ENCODE peak calls at places on chromosome 2, in eight cellular contexts. H is psoas muscle; J is lung; P is right atrium auricular region; B is WERI-Rb-1; Q is CD4-positive, CD25-positive, alpha-beta regulatory T cell; U is colonic mucosa; N is OCI-LY7. Z is an unnamed sample.

GRCh38 chr2:8536686-8537571 is 144.9 kb upstream of the ID2 start:
- DNase-seq in H (no peak), J (no peak), P (no peak), B (no peak), Q (no peak), U (no peak), N (no peak), Z (no peak)

GRCh38 chr2:162297925-162298552 is 20.4 kb downstream of the IFIH1 start:
- DNase-seq in H (no peak), J (peak; percentile 66), P (no peak), B (peak; percentile 61), Q (peak; percentile 81), U (peak; percentile 85), N (peak; percentile 71), Z (no peak)

GRCh38 chr2:238169021-238169707 is 10.4 kb downstream of the ERFE start:
- DNase-seq in H (peak; percentile 60), J (no peak), P (peak; percentile 85), B (no peak), Q (no peak), U (no peak), N (no peak), Z (no peak)

GRCh38 chr2:179861777-179862117 is 335 bp upstream of the ZNF385B start:
- DNase-seq in H (no peak), J (no peak), P (no peak), B (no peak), Q (no peak), U (no peak), N (peak; percentile 65), Z (no peak)

GRCh38 chr2:198657520-198658121 is 800.1 kb downstream of the SATB2 start:
- DNase-seq in H (no peak), J (no peak), P (no peak), B (peak; percentile 32), Q (no peak), U (peak; percentile 56), N (peak; percentile 82), Z (no peak)

GRCh38 chr2:3246406-3246805 is 131.2 kb downstream of the EIPR1 start:
- DNase-seq in H (no peak), J (no peak), P (no peak), B (no peak), Q (no peak), U (no peak), N (no peak), Z (peak; percentile 77)

GRCh38 chr2:237907144-237907543 is 47.7 kb downstream of the RAMP1 start:
- DNase-seq in H (no peak), J (no peak), P (no peak), B (no peak), Q (no peak), U (no peak), N (no peak), Z (no peak)

GRCh38 chr2:214843823-214844222 is 34.3 kb upstream of the BARD1 start:
- DNase-seq in H (no peak), J (no peak), P (no peak), B (no peak), Q (no peak), U (no peak), N (no peak), Z (no peak)

GRCh38 chr2:75563591-75563990 is 2.9 kb upstream of the EVA1A start:
- DNase-seq in H (no peak), J (peak; percentile 6), P (no peak), B (no peak), Q (no peak), U (no peak), N (no peak), Z (no peak)

GRCh38 chr2:75562513-75562864 is 1.8 kb upstream of the EVA1A start:
- DNase-seq in H (no peak), J (peak; percentile 34), P (no peak), B (no peak), Q (no peak), U (no peak), N (no peak), Z (no peak)

GRCh38 chr2:75560768-75561565 is at the start of gene EVA1A:
- DNase-seq in H (no peak), J (peak; percentile 69), P (no peak), B (peak; percentile 34), Q (peak; percentile 27), U (no peak), N (no peak), Z (peak; percentile 84)

GRCh38 chr2:75560022-75560767 is 544 bp downstream of the EVA1A start:
- DNase-seq in H (no peak), J (peak; percentile 42), P (no peak), B (no peak), Q (peak; percentile 17), U (no peak), N (no peak), Z (peak; percentile 84)

DNA sequence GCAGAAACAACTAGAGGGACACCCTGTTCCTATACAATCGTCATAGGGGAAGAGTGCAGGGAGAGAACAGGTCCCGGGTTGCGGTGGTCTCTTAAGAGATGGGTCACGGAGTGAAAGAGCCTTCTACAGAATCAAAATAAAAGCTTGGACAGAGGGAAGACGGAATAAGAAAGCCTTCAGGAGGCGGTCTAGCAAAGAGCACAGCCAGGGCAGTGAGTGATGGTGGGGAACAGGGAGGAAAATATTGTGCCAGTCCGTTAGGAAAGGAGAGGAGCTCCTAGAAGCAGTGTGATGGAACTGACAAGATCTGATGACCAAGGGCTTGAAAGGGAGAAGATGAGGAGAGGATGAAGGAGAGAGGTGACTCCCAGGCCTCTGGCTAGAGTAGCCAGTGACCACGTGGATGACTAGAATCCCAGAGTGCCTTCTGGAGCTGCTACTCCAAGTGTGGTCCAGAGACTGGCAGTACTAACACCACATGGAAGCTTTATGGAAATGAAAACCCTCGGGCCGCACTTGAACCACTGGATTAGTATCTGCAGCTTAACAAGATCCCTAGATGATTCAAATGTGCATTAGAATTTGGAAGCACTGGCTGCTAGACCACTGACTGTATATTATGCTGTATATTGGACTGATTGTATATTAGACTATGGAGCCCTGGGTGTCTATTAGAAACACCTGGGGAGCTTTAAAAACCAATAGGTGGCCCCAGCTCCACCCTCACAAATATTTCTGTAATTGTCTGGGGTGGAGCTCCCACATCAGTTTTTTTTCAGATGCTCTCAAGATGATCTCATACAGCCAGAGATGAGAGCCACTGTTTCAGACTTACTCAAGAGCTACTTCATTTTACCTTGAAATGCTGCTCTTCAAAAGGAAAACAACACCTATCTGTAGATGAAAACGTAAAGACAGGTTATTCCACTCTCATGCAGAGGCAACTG is 1.1 kb upstream of the EVA1A start:
- DNase-seq in H (no peak), J (peak; percentile 29), P (no peak), B (no peak), Q (no peak), U (no peak), N (no peak), Z (peak; percentile 60)
- H3K4me3 ChIP-seq in H (peak overlapping the region; percentile 70), J (no peak overlapping the region), P (no peak overlapping the region), B (no peak overlapping the region), Q (no peak overlapping the region), U (no peak overlapping the region), N (no peak overlapping the region), Z (no peak overlapping the region)

DNA sequence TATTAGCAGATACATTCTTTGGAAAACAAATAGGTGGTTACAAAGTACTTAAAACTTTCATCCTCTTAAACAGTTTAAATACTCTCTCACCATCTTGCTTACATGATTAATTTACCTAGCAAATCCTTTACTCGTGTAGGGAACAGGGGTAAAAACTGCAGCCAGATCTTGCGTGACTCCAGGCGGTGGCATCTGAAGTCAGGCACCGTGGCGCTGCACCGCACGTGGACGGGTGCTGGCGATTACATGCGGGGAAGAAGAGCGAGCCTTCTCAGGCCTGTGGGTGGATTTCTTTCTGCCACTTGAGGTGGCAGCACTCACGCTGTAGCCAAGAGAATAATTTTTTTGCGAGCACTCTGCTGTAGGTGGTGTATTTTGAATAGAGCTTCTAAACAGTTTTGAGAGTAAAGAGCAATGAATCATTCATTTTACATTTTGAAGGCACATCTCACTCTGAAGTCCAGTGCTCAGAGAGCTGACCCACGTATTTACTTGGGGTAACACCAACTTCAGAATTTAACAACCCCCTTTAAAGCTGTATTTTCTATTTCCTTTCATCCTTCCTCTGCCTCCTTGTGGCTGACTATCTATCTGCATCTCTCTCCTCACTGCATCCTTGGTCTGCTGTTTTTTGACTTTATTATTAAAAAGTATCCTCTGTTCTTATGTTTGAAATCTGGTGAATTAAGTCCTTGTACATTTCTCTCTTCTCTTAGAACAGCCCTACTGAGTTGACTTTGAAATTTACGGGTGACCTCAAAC is 68.9 kb downstream of the EPAS1 start:
- DNase-seq in H (no peak), J (no peak), P (no peak), B (peak; percentile 49), Q (no peak), U (no peak), N (no peak), Z (no peak)
- H3K36me3 ChIP-seq in H (peaks cover under 1% of the 10 kb centered on the region), J (peaks cover 38% of the 10 kb centered on the region), P (peaks cover 45% of the 10 kb centered on the region), B (no peaks in the 10 kb centered on the region), Q (no peaks in the 10 kb centered on the region), U (no peaks in the 10 kb centered on the region), N (no peaks in the 10 kb centered on the region), Z (peaks cover 40% of the 10 kb centered on the region)

DNA sequence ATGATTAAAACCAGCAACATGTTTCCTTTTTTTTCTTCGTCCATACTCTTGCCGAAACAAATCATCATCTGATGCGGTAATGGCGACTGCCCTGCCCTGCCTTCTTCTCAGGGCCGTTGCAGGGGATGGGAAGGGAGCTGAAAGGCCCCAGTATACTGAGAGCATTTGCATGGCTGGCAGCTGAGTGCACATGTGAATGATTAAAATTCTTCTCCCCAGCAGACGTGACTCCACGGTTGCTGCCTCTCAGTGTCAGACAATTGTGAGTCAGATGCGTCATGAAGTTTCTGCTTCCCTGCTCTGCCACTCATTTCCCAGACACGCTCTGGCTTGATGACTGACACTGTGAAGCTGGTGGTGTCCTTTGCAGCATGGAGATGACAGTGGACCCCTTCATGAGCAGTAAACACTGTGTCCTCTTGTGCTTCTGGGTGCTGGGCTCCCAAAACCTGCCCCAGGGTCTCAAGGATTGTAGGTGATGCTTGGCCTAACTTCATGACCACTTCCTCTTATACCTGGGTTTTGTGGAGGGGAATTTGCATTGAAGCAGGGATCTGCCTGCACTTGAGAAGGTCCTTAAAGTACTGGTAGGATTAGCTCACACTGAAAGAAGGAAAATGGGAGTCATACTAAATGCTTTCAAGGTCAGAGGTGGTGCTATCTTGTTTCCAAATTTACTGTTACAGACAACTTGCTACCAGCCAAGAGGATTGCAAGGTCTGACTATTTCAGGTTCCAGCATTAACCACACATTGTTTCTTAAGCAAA is 222.5 kb upstream of the COPS8 start:
- DNase-seq in H (no peak), J (peak; percentile 4), P (peak; percentile 32), B (no peak), Q (no peak), U (no peak), N (no peak), Z (peak; percentile 91)
- H3K27ac ChIP-seq in H (no peak overlapping the region), J (no peak overlapping the region), P (no peak overlapping the region), B (no peak overlapping the region), Q (no peak overlapping the region), U (no peak overlapping the region), N (no peak overlapping the region), Z (peak overlapping the region; percentile 26)

GRCh38 chr2:17231425-17231965 is 286.7 kb downstream of the RAD51AP2 start:
- DNase-seq in H (no peak), J (no peak), P (no peak), B (no peak), Q (no peak), U (no peak), N (no peak), Z (no peak)

GRCh38 chr2:17228461-17228860 is 289.8 kb downstream of the RAD51AP2 start:
- DNase-seq in H (no peak), J (no peak), P (no peak), B (no peak), Q (no peak), U (no peak), N (no peak), Z (no peak)

GRCh38 chr2:17227856-17228255 is 290.4 kb downstream of the RAD51AP2 start:
- DNase-seq in H (no peak), J (no peak), P (no peak), B (no peak), Q (no peak), U (no peak), N (no peak), Z (no peak)

GRCh38 chr2:17226941-17227340 is 291.3 kb downstream of the RAD51AP2 start:
- DNase-seq in H (no peak), J (no peak), P (no peak), B (no peak), Q (no peak), U (no peak), N (no peak), Z (no peak)

GRCh38 chr2:17229414-17229813 is 288.8 kb downstream of the RAD51AP2 start:
- DNase-seq in H (no peak), J (no peak), P (no peak), B (no peak), Q (no peak), U (no peak), N (no peak), Z (no peak)
- H3K4me3 ChIP-seq in H (no peak overlapping the region), J (no peak overlapping the region), P (no peak overlapping the region), B (no peak overlapping the region), Q (no peak overlapping the region), U (no peak overlapping the region), N (no peak overlapping the region), Z (no peak overlapping the region)